ENCODE peak calls at places on chromosomes 6 and 20, in four cellular contexts. T is GM12878, O is WTC11, Y is HepG2. A is an unnamed sample.

GRCh38 chr20:58102252-58102651 is 126.2 kb downstream of the ANKRD60 start:
- DNase-seq in O (no peak), T (no peak), Y (no peak), A (no peak)

GRCh38 chr6:72552938-72553337 is 68.9 kb upstream of the KCNQ5 start:
- DNase-seq in T (no peak), O (no peak), Y (no peak), A (no peak)

GRCh38 chr6:35643162-35643535 is 45.6 kb downstream of the FKBP5 start:
- DNase-seq in O (no peak), Y (no peak), T (no peak), A (no peak)

GRCh38 chr20:20603339-20603990 is 109.0 kb downstream of the RALGAPA2 start:
- DNase-seq in O (no peak), T (peak), Y (no peak), A (no peak)

GRCh38 chr20:43752561-43753301 is 25.9 kb upstream of the GTSF1L start:
- DNase-seq in O (no peak), Y (no peak), T (peak), A (no peak)

GRCh38 chr6:165701564-165702354 is 38.7 kb upstream of the PDE10A start:
- DNase-seq in Y (no peak), O (no peak), T (no peak), A (no peak)

GRCh38 chr20:13312300-13312699 is 91.2 kb downstream of the ISM1 start:
- DNase-seq in Y (no peak), O (no peak), T (no peak), A (no peak)

GRCh38 chr6:4780360-4780812 is 4.2 kb downstream of the CDYL start:
- DNase-seq in O (no peak), T (no peak), Y (no peak), A (no peak)

GRCh38 chr6:41344865-41345264 is 9.5 kb downstream of the NCR2 start:
- DNase-seq in Y (no peak), T (no peak), O (no peak), A (no peak)

GRCh38 chr20:7773511-7773910 is 166.7 kb downstream of the HAO1 start:
- DNase-seq in Y (no peak), T (no peak), O (no peak), A (no peak)

GRCh38 chr20:7772376-7772775 is 167.9 kb downstream of the HAO1 start:
- DNase-seq in Y (no peak), O (no peak), T (no peak), A (no peak)

GRCh38 chr20:7776148-7776547 is 164.1 kb downstream of the HAO1 start:
- DNase-seq in O (no peak), T (no peak), Y (no peak), A (no peak)

GRCh38 chr20:7770578-7770977 is 169.7 kb downstream of the HAO1 start:
- DNase-seq in O (no peak), Y (no peak), T (peak), A (no peak)

GRCh38 chr20:7775072-7775471 is 165.2 kb downstream of the HAO1 start:
- DNase-seq in Y (no peak), O (no peak), T (no peak), A (no peak)
- TF ChIP-seq ATF2 in Y (no peak), O (no peak), T (no peak), A (no peak)

DNA sequence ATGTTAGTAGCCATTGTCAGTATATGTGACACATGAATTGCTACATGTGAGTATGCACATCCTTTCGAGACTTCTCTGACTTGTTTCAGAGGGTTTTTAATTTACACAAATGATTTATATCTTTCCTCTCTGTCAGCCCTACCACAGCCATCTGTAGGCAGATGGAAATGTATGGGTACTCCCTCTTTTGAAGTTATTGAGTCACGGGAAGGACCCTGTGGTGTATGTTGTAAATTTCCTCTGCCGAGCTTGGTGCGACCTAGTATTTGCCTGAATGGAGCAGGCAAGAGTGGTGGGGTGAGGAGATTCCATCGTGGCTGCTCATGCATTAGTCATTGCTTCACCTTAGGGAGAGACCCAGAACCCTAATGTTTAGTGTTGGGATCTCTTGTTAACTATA is 171.9 kb downstream of the JARID2 start:
- DNase-seq in O (no peak), T (no peak), Y (no peak), A (no peak)
- TF ChIP-seq ATF2 in O (no peak), T (no peak), Y (no peak), A (no peak)

GRCh38 chr20:11457476-11457875 is 460.2 kb upstream of the BTBD3 start:
- DNase-seq in Y (no peak), O (no peak), T (no peak), A (no peak)
- TF ChIP-seq ATF2 in Y (no peak), O (no peak), T (no peak), A (no peak)

DNA sequence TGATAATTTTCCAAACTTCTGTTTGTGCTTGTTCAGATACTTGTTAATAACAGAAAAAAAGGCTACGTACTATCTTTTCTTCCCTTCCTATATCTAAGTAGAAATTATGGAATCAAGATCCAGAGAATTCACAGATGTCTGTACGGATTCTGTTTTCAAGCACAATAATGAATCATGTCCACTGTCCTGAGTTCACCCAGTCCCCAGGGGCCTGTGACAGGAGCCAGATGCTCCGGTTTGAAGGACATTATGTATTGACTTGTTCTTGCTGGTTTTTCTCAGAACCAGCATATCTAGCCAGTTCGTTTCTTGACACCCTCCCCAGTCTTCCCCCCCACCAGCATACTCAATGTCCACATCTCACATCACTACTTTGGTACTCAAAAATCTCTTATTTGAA is 78.2 kb downstream of the NCOA7 start:
- DNase-seq in O (no peak), Y (no peak), T (no peak), A (no peak)
- TF ChIP-seq ATF2 in O (no peak), Y (no peak), T (no peak), A (no peak)

GRCh38 chr6:33981861-33982260 is 164.0 kb downstream of the GRM4 start:
- DNase-seq in Y (no peak), T (no peak), O (no peak), A (no peak)

GRCh38 chr6:33984466-33985332 is 161.2 kb downstream of the GRM4 start:
- DNase-seq in Y (no peak), T (no peak), O (no peak), A (no peak)

GRCh38 chr6:33983721-33984465 is 162.0 kb downstream of the GRM4 start:
- DNase-seq in O (no peak), Y (no peak), T (no peak), A (no peak)

GRCh38 chr6:33981421-33981820 is 164.5 kb downstream of the GRM4 start:
- DNase-seq in O (no peak), Y (no peak), T (no peak), A (no peak)

DNA sequence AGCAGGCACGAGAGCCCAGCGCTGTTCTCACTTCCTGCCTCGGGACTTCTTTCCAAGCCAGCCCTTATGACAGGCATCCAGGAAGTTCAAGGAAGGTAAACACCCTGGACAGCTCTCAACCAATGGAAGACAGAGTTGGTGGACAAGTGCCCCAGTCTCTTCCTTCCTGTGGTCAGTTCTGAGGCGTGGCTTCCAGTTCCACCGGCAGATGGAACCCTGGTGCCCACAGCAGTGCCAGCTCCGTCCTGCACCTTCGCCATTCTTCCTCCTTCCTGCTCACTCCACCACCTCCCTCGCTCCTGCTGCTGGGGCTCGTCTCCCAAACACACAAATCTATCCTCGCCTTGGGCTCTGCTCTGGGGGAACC is 162.8 kb downstream of the GRM4 start:
- DNase-seq in Y (peak), T (no peak), O (no peak), A (peak)
- TF ChIP-seq ATF2 in Y (no peak), T (no peak), O (no peak), A (no peak)

DNA sequence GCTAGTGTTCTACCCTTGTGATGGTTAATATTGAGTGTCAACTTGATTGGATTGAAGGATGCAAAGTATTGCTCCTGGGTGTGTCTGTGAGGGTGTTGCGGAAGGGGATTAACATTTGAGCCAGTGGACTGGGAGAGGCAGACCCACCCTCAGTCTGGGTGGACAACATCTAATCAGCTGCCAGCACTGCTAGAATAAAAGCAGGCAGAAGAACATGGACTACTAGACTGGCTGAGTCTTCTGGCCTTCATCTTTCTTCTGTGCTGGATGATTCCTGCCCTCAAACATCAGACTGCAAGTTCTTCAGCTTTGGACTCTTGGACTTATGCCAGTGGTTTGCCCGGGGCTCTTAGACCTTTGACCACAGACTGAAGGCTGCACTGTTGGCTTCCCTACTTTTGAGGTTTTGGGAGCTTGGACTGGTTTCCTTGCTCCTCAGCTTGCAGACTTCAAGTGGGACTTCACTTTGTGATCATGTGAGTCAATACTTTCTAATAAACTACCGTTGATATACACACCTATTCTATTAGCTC is 50.1 kb downstream of the SDHAF4 start:
- DNase-seq in O (no peak), Y (peak), T (no peak), A (no peak)
- TF ChIP-seq ATF2 in O (no peak), Y (no peak), T (no peak), A (no peak)

DNA sequence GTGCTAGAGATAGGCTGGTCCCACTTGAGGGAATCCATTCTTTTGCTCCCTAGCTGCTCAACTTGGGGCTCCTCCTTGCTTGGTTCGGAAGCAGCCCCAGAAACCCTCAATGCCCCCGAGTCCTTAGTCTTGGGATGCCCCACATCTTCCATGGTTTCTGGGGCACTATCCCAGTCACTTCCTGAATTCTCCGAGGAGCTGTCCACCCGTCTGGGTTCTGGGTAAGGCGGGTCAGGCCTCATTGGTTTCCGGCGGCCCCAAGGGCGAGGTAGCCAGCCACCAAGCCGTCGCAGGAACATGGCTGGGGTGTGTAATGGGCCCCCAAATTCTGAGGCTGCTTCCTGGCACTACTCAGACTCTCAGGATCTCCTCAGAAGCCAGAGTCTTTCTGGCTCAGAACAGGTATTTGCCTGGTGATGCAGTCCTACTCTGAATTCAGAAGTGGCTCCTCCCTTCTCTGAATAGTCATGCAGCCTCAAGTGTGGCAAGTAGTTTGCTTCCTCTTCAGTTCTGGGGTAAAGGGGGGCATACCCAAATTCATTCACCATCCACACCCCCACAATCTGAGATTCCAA is 842 bp downstream of the C6orf47 start:
- DNase-seq in Y (no peak), O (no peak), T (no peak), A (no peak)
- TF ChIP-seq ATF2 in Y (no peak), O (no peak), T (no peak), A (no peak)

GRCh38 chr6:105509506-105510331 is 106.8 kb upstream of the PREP start:
- DNase-seq in O (peak), T (no peak), Y (no peak), A (peak)
- TF ChIP-seq ATF2 in O (no peak), T (no peak), Y (no peak), A (no peak)

DNA sequence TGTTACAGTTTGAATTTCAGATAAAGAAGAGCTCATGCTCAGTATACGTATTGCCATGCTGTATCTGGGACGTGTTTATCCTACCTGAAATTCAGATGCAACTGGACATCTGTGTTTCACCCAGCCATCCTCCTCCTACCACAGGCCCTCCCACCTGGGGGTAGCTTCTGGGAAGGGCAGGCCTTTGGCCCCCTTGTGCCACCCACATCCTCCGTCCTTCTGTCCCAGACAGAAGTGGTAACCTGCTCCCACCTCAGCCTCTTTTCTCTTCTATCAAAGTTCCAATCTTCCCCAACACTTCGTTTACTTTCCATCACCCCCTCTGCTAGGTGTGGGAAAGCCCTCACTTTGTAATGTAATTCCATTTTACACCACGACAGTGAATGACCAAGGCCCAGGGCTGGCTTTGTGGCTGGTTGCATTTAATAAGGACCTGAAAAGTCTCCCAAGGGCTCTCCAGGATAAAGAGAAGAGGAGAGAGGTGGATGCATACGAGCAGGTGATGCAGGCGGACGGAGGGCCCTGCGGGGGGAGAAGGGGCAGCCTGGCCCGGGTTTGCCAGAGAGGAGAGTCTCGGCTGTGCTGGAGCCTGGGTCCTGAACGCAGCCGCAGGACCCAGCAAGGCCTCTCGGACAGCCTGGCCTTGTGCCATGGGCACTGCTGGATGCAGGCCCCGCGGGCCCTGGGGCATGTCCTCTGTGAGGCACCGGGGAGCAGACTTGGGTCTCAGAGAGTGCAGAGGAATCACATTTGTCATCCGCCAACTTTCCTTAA is 98.4 kb downstream of the PSMB1 start:
- DNase-seq in O (no peak), Y (no peak), T (no peak), A (no peak)
- TF ChIP-seq ATF2 in O (no peak), Y (no peak), T (no peak), A (no peak)

A was measured in K562.